ENCODE peak calls at places on chromosomes 11 and 22, in ten cellular contexts. J, T, K, V, D, L, M, B, Q and G are unnamed samples.

GRCh38 chr11:87432006-87432405 is 394.3 kb downstream of the TMEM135 start:
- DNase-seq in J (no peak), T (no peak), K (no peak), V (peak), D (no peak), L (no peak), M (no peak), B (peak), Q (no peak), G (peak)

GRCh38 chr11:117771197-117771596 is 25.8 kb downstream of the DSCAML1 start:
- DNase-seq in J (no peak), T (no peak), K (no peak), V (no peak), D (no peak), L (no peak), M (no peak), B (no peak), Q (no peak), G (no peak)

GRCh38 chr11:498297-499181 is 8.5 kb downstream of the RNH1 start:
- DNase-seq in J (no peak), T (no peak), K (no peak), V (no peak), D (no peak), L (no peak), M (no peak), B (no peak), Q (no peak), G (no peak)

GRCh38 chr22:40739723-40740122 is 60.4 kb downstream of the MCHR1 start:
- DNase-seq in J (peak), T (no peak), K (no peak), V (no peak), D (no peak), L (no peak), M (no peak), B (no peak), Q (no peak), G (no peak)

GRCh38 chr11:20913113-20913512 is 243.7 kb downstream of the NELL1 start:
- DNase-seq in J (no peak), T (no peak), K (no peak), V (no peak), D (no peak), L (no peak), M (no peak), B (no peak), Q (no peak), G (no peak)

GRCh38 chr22:48368975-48369525 is 1458.6 kb downstream of the BRD1 start:
- DNase-seq in J (no peak), T (no peak), K (no peak), V (no peak), D (no peak), L (no peak), M (no peak), B (no peak), Q (no peak), G (no peak)

GRCh38 chr22:47572443-47572842 is 810.0 kb downstream of the TBC1D22A start:
- DNase-seq in J (no peak), T (no peak), K (no peak), V (no peak), D (no peak), L (no peak), M (no peak), B (no peak), Q (no peak), G (no peak)

GRCh38 chr11:130738618-130739017 is 177.7 kb downstream of the SNX19 start:
- DNase-seq in J (no peak), T (no peak), K (no peak), V (peak), D (no peak), L (no peak), M (peak), B (peak), Q (no peak), G (peak)

GRCh38 chr11:117221775-117222517 is 9.9 kb downstream of the PCSK7 start:
- DNase-seq in J (no peak), T (no peak), K (peak), V (peak), D (no peak), L (peak), M (peak), B (peak), Q (no peak), G (peak)

DNA sequence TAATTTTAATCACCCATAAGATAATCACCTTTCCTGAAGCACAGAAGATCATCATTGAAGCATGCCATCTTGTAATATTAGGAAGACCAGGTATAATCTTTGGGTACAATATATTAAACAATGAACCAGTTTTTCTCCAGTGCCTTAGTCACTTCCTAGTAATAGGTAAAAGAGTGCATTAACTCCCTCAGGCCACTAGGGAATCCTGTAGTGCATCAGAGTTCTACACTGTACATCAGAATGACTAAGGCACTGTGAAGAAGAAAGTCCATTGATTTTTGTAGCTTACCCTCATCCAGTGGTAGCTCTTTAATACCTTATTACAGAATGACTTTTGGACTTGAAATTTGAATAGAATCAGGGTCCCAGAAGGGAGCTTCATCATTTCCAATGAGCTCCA is 4.5 kb downstream of the C11orf87 start:
- DNase-seq in J (no peak), T (no peak), K (no peak), V (no peak), D (no peak), L (no peak), M (no peak), B (no peak), Q (no peak), G (no peak)
- TF ChIP-seq CTCF in J (no peak), T (peak), K (no peak), V (peak), D (no peak), L (no peak), M (peak), B (no peak), Q (no peak), G (peak)

DNA sequence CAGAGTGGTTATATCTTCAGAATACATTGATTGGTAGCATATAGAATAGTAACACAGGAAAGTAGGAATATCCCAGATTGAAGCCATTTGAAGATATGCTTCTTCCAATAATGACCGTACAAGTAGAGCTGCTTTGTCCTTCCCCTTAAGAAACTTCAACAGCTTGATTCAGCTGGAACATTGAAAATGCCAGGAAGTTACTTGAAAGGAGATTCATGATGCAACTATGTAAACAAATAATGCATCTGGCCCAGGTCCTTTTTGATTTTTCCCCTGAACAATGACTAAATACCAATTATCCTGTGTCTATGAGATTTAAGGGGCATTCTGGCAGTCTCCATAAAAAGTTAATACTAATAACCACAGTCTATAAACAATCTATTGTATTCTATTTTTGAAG is 3.0 kb downstream of the DKK3 start:
- DNase-seq in J (peak), T (no peak), K (no peak), V (peak), D (no peak), L (no peak), M (peak), B (peak), Q (no peak), G (peak)
- H3K4me3 ChIP-seq in J (peak), T (no peak), K (no peak), V (no peak), D (no peak), L (no peak), M (no peak), B (peak), Q (no peak), G (no peak)

GRCh38 chr11:15374418-15374817 is 259.7 kb downstream of the INSC start:
- DNase-seq in J (no peak), T (no peak), K (no peak), V (no peak), D (no peak), L (no peak), M (no peak), B (no peak), Q (no peak), G (no peak)

GRCh38 chr11:15378941-15379340 is 264.2 kb downstream of the INSC start:
- DNase-seq in J (no peak), T (no peak), K (no peak), V (no peak), D (no peak), L (no peak), M (no peak), B (no peak), Q (no peak), G (no peak)

DNA sequence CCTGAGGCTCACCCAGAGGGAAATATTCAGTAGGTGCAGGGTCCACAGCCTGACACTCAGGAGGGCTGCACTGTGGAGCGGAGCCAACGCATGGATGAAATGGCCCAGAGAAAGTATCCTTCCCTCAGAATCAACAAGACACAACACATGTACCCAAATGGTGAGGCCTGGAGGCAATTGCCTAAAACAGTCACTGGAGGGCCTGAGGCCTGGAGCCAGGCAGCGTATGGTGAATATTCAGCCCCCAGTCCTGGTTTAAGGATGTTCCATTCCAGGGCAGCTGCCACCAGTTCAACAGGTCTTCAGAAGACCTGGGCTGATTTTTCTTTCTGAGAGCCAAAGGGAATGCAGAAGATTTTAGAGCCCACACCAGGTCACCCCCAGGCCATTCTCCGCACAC is 264.8 kb downstream of the INSC start:
- DNase-seq in J (no peak), T (no peak), K (no peak), V (no peak), D (no peak), L (no peak), M (no peak), B (no peak), Q (no peak), G (no peak)
- TF ChIP-seq CTCF in J (no peak), T (no peak), K (no peak), V (no peak), D (no peak), L (no peak), M (no peak), B (no peak), Q (no peak), G (no peak)

GRCh38 chr22:46044718-46045458 is 67.9 kb upstream of the WNT7B start:
- DNase-seq in J (no peak), T (no peak), K (no peak), V (no peak), D (no peak), L (peak), M (peak), B (no peak), Q (no peak), G (no peak)

GRCh38 chr22:46047841-46048595 is 71.1 kb upstream of the WNT7B start:
- DNase-seq in J (no peak), T (no peak), K (no peak), V (peak), D (no peak), L (peak), M (no peak), B (no peak), Q (peak), G (no peak)

GRCh38 chr22:46047226-46047625 is 70.3 kb upstream of the WNT7B start:
- DNase-seq in J (no peak), T (no peak), K (no peak), V (no peak), D (no peak), L (peak), M (no peak), B (no peak), Q (no peak), G (no peak)

GRCh38 chr22:46045459-46046298 is 68.7 kb upstream of the WNT7B start:
- DNase-seq in J (no peak), T (no peak), K (no peak), V (no peak), D (no peak), L (peak), M (no peak), B (no peak), Q (no peak), G (no peak)

DNA sequence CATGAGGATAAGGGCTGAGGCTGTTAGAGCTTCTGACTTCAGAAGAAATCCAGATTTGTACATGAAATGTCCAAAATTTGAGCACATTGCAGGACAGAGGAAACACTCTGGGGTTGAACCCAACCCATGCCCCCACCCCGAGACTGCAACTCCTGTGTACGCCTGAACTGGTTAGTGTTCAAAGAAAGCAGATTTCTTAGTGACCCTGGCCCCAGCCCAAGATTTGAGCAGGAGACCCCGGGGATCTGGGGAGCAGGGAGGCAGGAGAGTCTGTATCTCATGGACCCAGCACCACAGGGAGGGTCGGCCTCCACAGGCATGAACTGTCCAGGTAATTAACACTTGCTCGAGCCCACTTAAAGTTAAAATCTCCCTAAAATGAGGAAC is 69.3 kb upstream of the WNT7B start:
- DNase-seq in J (no peak), T (no peak), K (no peak), V (no peak), D (no peak), L (peak), M (no peak), B (no peak), Q (no peak), G (no peak)
- H3K4me3 ChIP-seq in J (no peak), T (no peak), K (no peak), V (peak), D (no peak), L (peak), M (no peak), B (peak), Q (no peak), G (no peak)

GRCh38 chr22:38943181-38943580 is 14.2 kb upstream of the APOBEC3A start:
- DNase-seq in J (no peak), T (no peak), K (no peak), V (no peak), D (no peak), L (peak), M (no peak), B (no peak), Q (no peak), G (no peak)
- TF ChIP-seq CTCF in J (peak), T (peak), K (no peak), V (no peak), D (no peak), L (no peak), M (peak), B (no peak), Q (no peak), G (no peak)